ENCODE peak calls at places on chromosomes 11 and 22, in four cellular contexts. One of them, this sample, is unnamed.

GRCh38 chr22:23829845-23830372 is 8.9 kb downstream of the DERL3 start:
- DNase-seq in effector CD4-positive, alpha-beta T cell: no peak
- DNase-seq in activated naive CD4-positive, alpha-beta T cell treated with Interleukin-2 at 50 U/mL for 16 hours: no peak
- DNase-seq in AG08396: peak; percentile 41
- DNase-seq in this sample: peak; percentile 55

GRCh38 chr11:22130462-22131053 is 62.3 kb upstream of the ANO5 start:
- DNase-seq in AG08396: no peak
- DNase-seq in activated naive CD4-positive, alpha-beta T cell treated with Interleukin-2 at 50 U/mL for 16 hours: no peak
- DNase-seq in effector CD4-positive, alpha-beta T cell: no peak
- DNase-seq in this sample: no peak

GRCh38 chr11:134332782-134333181 is 994 bp downstream of the GLB1L2 start:
- DNase-seq in effector CD4-positive, alpha-beta T cell: no peak
- DNase-seq in activated naive CD4-positive, alpha-beta T cell treated with Interleukin-2 at 50 U/mL for 16 hours: no peak
- DNase-seq in AG08396: no peak
- DNase-seq in this sample: no peak

GRCh38 chr11:113446112-113446511 is 29.1 kb downstream of the DRD2 start:
- DNase-seq in activated naive CD4-positive, alpha-beta T cell treated with Interleukin-2 at 50 U/mL for 16 hours: no peak
- DNase-seq in AG08396: no peak
- DNase-seq in effector CD4-positive, alpha-beta T cell: no peak
- DNase-seq in this sample: no peak

GRCh38 chr11:76769071-76769560 is 14.0 kb upstream of the TSKU start:
- DNase-seq in effector CD4-positive, alpha-beta T cell: no peak
- DNase-seq in AG08396: no peak
- DNase-seq in activated naive CD4-positive, alpha-beta T cell treated with Interleukin-2 at 50 U/mL for 16 hours: no peak
- DNase-seq in this sample: no peak

GRCh38 chr11:64378335-64378884 is 19.4 kb downstream of the RPS6KA4 start:
- DNase-seq in effector CD4-positive, alpha-beta T cell: no peak
- DNase-seq in activated naive CD4-positive, alpha-beta T cell treated with Interleukin-2 at 50 U/mL for 16 hours: no peak
- DNase-seq in AG08396: no peak
- DNase-seq in this sample: peak; percentile 32

GRCh38 chr11:124310746-124311145 is 3.0 kb downstream of the OR8D1 start:
- DNase-seq in AG08396: no peak
- DNase-seq in effector CD4-positive, alpha-beta T cell: no peak
- DNase-seq in activated naive CD4-positive, alpha-beta T cell treated with Interleukin-2 at 50 U/mL for 16 hours: no peak
- DNase-seq in this sample: no peak

GRCh38 chr11:95508219-95508880 is 277.3 kb upstream of the SESN3 start:
- DNase-seq in effector CD4-positive, alpha-beta T cell: no peak
- DNase-seq in AG08396: no peak
- DNase-seq in activated naive CD4-positive, alpha-beta T cell treated with Interleukin-2 at 50 U/mL for 16 hours: no peak
- DNase-seq in this sample: no peak

GRCh38 chr11:43327987-43328386 is 16.2 kb downstream of the API5 start:
- DNase-seq in AG08396: peak; percentile 42
- DNase-seq in activated naive CD4-positive, alpha-beta T cell treated with Interleukin-2 at 50 U/mL for 16 hours: no peak
- DNase-seq in effector CD4-positive, alpha-beta T cell: no peak
- DNase-seq in this sample: peak; percentile 48

This sample was measured in AG08395.